ENCODE peak calls at places on chromosomes 2 and 18, in five cellular contexts. One of them, this sample, is unnamed. For H3K9me3, the result is how much of the 10 kb centered on the place peaks cover.

GRCh38 chr2:241161646-241162281 is 11.5 kb downstream of the PPP1R7 start:
- DNase-seq in heart right ventricle: peak
- DNase-seq in spleen: peak
- DNase-seq in A549: no peak
- DNase-seq in heart left ventricle: peak
- DNase-seq in this sample: no peak

GRCh38 chr2:237091779-237092436 is 6.2 kb downstream of the COPS8 start:
- DNase-seq in A549: no peak
- DNase-seq in heart right ventricle: no peak
- DNase-seq in spleen: no peak
- DNase-seq in heart left ventricle: no peak
- DNase-seq in this sample: no peak

GRCh38 chr2:47559079-47559684 is 156.2 kb downstream of the MSH2 start:
- DNase-seq in spleen: no peak
- DNase-seq in heart right ventricle: no peak
- DNase-seq in A549: no peak
- DNase-seq in heart left ventricle: peak
- DNase-seq in this sample: no peak

GRCh38 chr2:142875642-142876041 is 1.8 kb upstream of the KYNU start:
- DNase-seq in heart right ventricle: no peak
- DNase-seq in heart left ventricle: no peak
- DNase-seq in A549: no peak
- DNase-seq in spleen: no peak
- DNase-seq in this sample: no peak

GRCh38 chr2:63740020-63740419 is 101.7 kb upstream of the UGP2 start:
- DNase-seq in heart right ventricle: no peak
- DNase-seq in heart left ventricle: no peak
- DNase-seq in spleen: no peak
- DNase-seq in A549: no peak
- DNase-seq in this sample: no peak

GRCh38 chr2:163919717-163920116 is 183.9 kb upstream of the FIGN start:
- DNase-seq in heart left ventricle: no peak
- DNase-seq in heart right ventricle: no peak
- DNase-seq in spleen: no peak
- DNase-seq in A549: no peak
- DNase-seq in this sample: no peak

GRCh38 chr2:54455584-54456525 is at the start of gene SPTBN1:
- DNase-seq in heart left ventricle: peak
- DNase-seq in A549: peak
- DNase-seq in heart right ventricle: peak
- DNase-seq in spleen: peak
- DNase-seq in this sample: no peak

GRCh38 chr18:9706081-9706935 is 1.8 kb upstream of the RAB31 start:
- DNase-seq in A549: no peak
- DNase-seq in spleen: no peak
- DNase-seq in heart left ventricle: no peak
- DNase-seq in heart right ventricle: no peak
- DNase-seq in this sample: no peak

GRCh38 chr2:238161291-238162051 is 2.7 kb downstream of the ERFE start:
- DNase-seq in A549: no peak
- DNase-seq in spleen: peak
- DNase-seq in heart left ventricle: no peak
- DNase-seq in heart right ventricle: no peak
- DNase-seq in this sample: no peak

GRCh38 chr2:33804155-33804554 is 205.1 kb upstream of the FAM98A start:
- DNase-seq in heart right ventricle: no peak
- DNase-seq in spleen: no peak
- DNase-seq in heart left ventricle: no peak
- DNase-seq in A549: no peak
- DNase-seq in this sample: no peak

GRCh38 chr2:198127627-198128026 is 323.2 kb downstream of the PLCL1 start:
- DNase-seq in A549: peak
- DNase-seq in heart left ventricle: peak
- DNase-seq in heart right ventricle: peak
- DNase-seq in spleen: no peak
- DNase-seq in this sample: peak

GRCh38 chr2:39304200-39304599 is 60.4 kb upstream of the CDKL4 start:
- DNase-seq in spleen: no peak
- DNase-seq in heart right ventricle: no peak
- DNase-seq in heart left ventricle: no peak
- DNase-seq in A549: no peak
- DNase-seq in this sample: no peak

GRCh38 chr2:163779970-163780597 is 44.3 kb upstream of the FIGN start:
- DNase-seq in heart right ventricle: no peak
- DNase-seq in heart left ventricle: no peak
- DNase-seq in spleen: no peak
- DNase-seq in A549: no peak
- DNase-seq in this sample: no peak

GRCh38 chr18:39839782-39840181 is 2115.3 kb upstream of the PIK3C3 start:
- DNase-seq in heart left ventricle: no peak
- DNase-seq in spleen: no peak
- DNase-seq in A549: no peak
- DNase-seq in heart right ventricle: no peak
- DNase-seq in this sample: no peak

GRCh38 chr2:162887902-162888301 is 49.3 kb upstream of the KCNH7 start:
- DNase-seq in A549: no peak
- DNase-seq in spleen: no peak
- DNase-seq in heart right ventricle: no peak
- DNase-seq in heart left ventricle: no peak
- DNase-seq in this sample: no peak

GRCh38 chr2:43136862-43137261 is 89.5 kb downstream of the ZFP36L2 start:
- DNase-seq in heart right ventricle: no peak
- DNase-seq in spleen: peak
- DNase-seq in heart left ventricle: no peak
- DNase-seq in A549: no peak
- DNase-seq in this sample: peak

GRCh38 chr2:198807131-198807530 is 650.6 kb downstream of the SATB2 start:
- DNase-seq in heart left ventricle: no peak
- DNase-seq in A549: no peak
- DNase-seq in heart right ventricle: no peak
- DNase-seq in spleen: no peak
- DNase-seq in this sample: no peak

GRCh38 chr2:111252436-111252835 is 131.7 kb downstream of the BCL2L11 start:
- DNase-seq in spleen: no peak
- DNase-seq in heart left ventricle: no peak
- DNase-seq in heart right ventricle: no peak
- DNase-seq in A549: no peak
- DNase-seq in this sample: no peak

GRCh38 chr2:99421469-99421868 is 68.3 kb downstream of the REV1 start:
- DNase-seq in heart right ventricle: no peak
- DNase-seq in heart left ventricle: no peak
- DNase-seq in spleen: no peak
- DNase-seq in A549: no peak
- DNase-seq in this sample: no peak

GRCh38 chr2:219277703-219278654 is 1.2 kb upstream of the DNAJB2 start:
- DNase-seq in heart right ventricle: peak
- DNase-seq in spleen: peak
- DNase-seq in heart left ventricle: peak
- DNase-seq in A549: peak
- DNase-seq in this sample: peak

GRCh38 chr2:238306680-238306998 is 13.7 kb upstream of the TRAF3IP1 start:
- DNase-seq in A549: no peak
- DNase-seq in heart left ventricle: no peak
- DNase-seq in spleen: no peak
- DNase-seq in heart right ventricle: no peak
- DNase-seq in this sample: no peak

GRCh38 chr2:208358758-208359631 is 47.6 kb upstream of the PTH2R start:
- DNase-seq in spleen: no peak
- DNase-seq in A549: no peak
- DNase-seq in heart left ventricle: no peak
- DNase-seq in heart right ventricle: no peak
- DNase-seq in this sample: no peak

GRCh38 chr18:21056545-21056944 is 55.1 kb downstream of the ROCK1 start:
- DNase-seq in heart right ventricle: no peak
- DNase-seq in spleen: no peak
- DNase-seq in A549: no peak
- DNase-seq in heart left ventricle: no peak
- DNase-seq in this sample: no peak

GRCh38 chr2:134190807-134191203 is 63.1 kb upstream of the MGAT5 start:
- DNase-seq in A549: no peak
- DNase-seq in heart left ventricle: peak
- DNase-seq in spleen: no peak
- DNase-seq in heart right ventricle: peak
- DNase-seq in this sample: no peak

GRCh38 chr18:79890638-79891037 is 60.8 kb downstream of the SLC66A2 start:
- DNase-seq in heart left ventricle: no peak
- DNase-seq in spleen: no peak
- DNase-seq in heart right ventricle: no peak
- DNase-seq in A549: no peak
- DNase-seq in this sample: no peak
- H3K9me3 ChIP-seq in heart left ventricle: half or more
- H3K9me3 ChIP-seq in spleen: half or more
- H3K9me3 ChIP-seq in heart right ventricle: under half
- H3K9me3 ChIP-seq in A549: under half
- H3K9me3 ChIP-seq in this sample: under half

GRCh38 chr2:182717451-182718215 is 1.6 kb downstream of the DNAJC10 start:
- DNase-seq in A549: no peak
- DNase-seq in heart right ventricle: no peak
- DNase-seq in heart left ventricle: no peak
- DNase-seq in spleen: no peak
- DNase-seq in this sample: no peak

GRCh38 chr2:182715896-182716664 is at the start of gene DNAJC10:
- DNase-seq in heart right ventricle: peak
- DNase-seq in heart left ventricle: peak
- DNase-seq in A549: peak
- DNase-seq in spleen: peak
- DNase-seq in this sample: peak

GRCh38 chr2:182716665-182716990 is 571 bp downstream of the DNAJC10 start:
- DNase-seq in heart right ventricle: no peak
- DNase-seq in spleen: peak
- DNase-seq in A549: no peak
- DNase-seq in heart left ventricle: peak
- DNase-seq in this sample: no peak

GRCh38 chr2:182713611-182714010 is 2.4 kb upstream of the DNAJC10 start:
- DNase-seq in spleen: no peak
- DNase-seq in heart right ventricle: no peak
- DNase-seq in heart left ventricle: no peak
- DNase-seq in A549: no peak
- DNase-seq in this sample: no peak

DNA sequence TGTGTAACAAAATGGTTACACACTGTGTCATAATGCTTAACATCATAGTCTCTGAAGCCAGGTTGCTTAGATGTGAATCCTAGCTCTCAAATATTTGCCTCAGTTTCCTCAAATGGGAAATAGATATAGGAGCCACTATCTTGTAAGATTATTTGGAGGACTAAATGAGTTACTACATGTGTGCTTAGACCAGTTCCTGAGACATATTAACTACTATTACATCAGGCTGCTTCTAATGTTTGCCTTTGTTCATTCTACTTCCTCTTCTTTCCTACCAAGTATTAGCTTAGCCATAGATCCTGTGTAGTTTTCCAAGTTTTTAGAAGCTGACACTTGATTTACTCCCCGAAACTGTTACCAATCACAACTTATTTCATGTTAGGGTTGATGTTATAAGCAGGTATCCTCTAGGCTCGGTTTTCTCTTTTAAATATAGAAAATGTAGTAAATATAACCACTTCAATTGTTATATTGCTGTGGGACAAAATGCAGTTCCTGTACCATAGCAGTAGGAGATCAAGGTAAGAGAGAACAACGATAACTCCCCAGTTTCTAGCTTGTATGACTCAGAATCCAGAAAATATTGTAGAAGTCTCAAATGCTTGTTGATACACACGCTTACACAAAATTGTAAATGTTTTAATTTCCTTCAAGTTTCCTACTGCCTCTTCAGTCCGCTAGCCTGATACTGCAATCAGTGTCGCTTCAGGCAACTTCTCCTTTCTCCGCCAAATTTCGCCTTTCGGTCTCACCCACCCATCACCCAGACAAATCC is 749 bp upstream of the DNAJC10 start:
- DNase-seq in heart left ventricle: no peak
- DNase-seq in A549: peak
- DNase-seq in spleen: no peak
- DNase-seq in heart right ventricle: no peak
- DNase-seq in this sample: no peak
- TF ChIP-seq CTCF in heart left ventricle: no peak
- TF ChIP-seq CTCF in A549: no peak
- TF ChIP-seq CTCF in spleen: no peak
- TF ChIP-seq CTCF in heart right ventricle: no peak
- TF ChIP-seq CTCF in this sample: no peak

DNA sequence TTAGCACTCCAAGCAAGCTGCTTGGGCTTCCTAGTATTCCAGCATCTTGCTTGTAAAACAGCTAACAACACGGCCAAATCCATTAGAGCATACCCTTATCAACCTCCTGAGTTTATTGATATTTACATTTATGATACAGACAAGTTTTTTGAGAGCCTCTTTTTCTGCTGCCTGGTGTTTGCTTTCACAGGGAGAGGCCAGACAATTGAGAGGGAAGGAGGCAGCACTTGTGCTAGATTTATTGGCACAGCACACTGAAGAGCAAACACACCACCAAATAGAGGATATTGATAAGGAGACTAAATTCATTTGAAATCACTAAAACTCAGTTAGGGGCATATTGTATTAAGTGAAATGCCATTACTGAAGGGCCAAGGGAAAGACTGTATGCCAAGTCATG is 1142.3 kb upstream of the FANCL start:
- DNase-seq in heart right ventricle: no peak
- DNase-seq in heart left ventricle: no peak
- DNase-seq in A549: no peak
- DNase-seq in spleen: no peak
- DNase-seq in this sample: no peak
- H3K27ac ChIP-seq in heart right ventricle: no peak
- H3K27ac ChIP-seq in heart left ventricle: no peak
- H3K27ac ChIP-seq in A549: no peak
- H3K27ac ChIP-seq in spleen: no peak
- H3K27ac ChIP-seq in this sample: no peak

GRCh38 chr18:71018816-71019215 is 730.0 kb downstream of the SOCS6 start:
- DNase-seq in heart left ventricle: no peak
- DNase-seq in A549: no peak
- DNase-seq in spleen: no peak
- DNase-seq in heart right ventricle: no peak
- DNase-seq in this sample: no peak

GRCh38 chr18:71020342-71021096 is 731.7 kb downstream of the SOCS6 start:
- DNase-seq in heart right ventricle: no peak
- DNase-seq in A549: no peak
- DNase-seq in spleen: no peak
- DNase-seq in heart left ventricle: no peak
- DNase-seq in this sample: no peak

GRCh38 chr18:71028285-71028762 is 739.5 kb downstream of the SOCS6 start:
- DNase-seq in A549: no peak
- DNase-seq in spleen: no peak
- DNase-seq in heart left ventricle: no peak
- DNase-seq in heart right ventricle: no peak
- DNase-seq in this sample: no peak

GRCh38 chr18:71027531-71027930 is 738.7 kb downstream of the SOCS6 start:
- DNase-seq in spleen: no peak
- DNase-seq in heart left ventricle: no peak
- DNase-seq in heart right ventricle: no peak
- DNase-seq in A549: no peak
- DNase-seq in this sample: no peak

DNA sequence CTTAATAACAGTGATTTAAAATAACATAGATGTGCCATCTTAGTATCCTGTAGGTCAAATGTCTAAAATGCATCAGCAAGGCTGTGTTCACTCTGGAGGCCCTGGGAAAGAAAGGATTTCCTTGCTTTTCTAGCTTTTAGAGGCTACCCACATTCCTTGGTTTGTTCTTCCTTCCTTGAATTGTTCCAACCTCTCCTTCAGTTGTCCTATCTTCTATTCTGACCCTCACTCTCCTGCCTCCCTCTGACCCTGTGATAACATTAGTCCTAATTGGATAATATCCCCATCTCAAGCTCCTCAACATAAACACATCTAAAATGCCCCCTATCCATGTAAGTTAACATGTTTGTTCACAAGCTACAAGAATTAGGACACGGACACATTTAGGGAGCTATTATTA is 733.5 kb downstream of the SOCS6 start:
- DNase-seq in heart right ventricle: no peak
- DNase-seq in heart left ventricle: no peak
- DNase-seq in A549: no peak
- DNase-seq in spleen: no peak
- DNase-seq in this sample: no peak
- H3K9me3 ChIP-seq in heart right ventricle: under half
- H3K9me3 ChIP-seq in heart left ventricle: under half
- H3K9me3 ChIP-seq in A549: under half
- H3K9me3 ChIP-seq in spleen: under half
- H3K9me3 ChIP-seq in this sample: under half

This sample was measured in CD8-positive, alpha-beta T cell.